ENCODE peak calls at places on chromosome 16, in seven cellular contexts. B, R, P, N, X, F and M are unnamed samples.

GRCh38 chr16:66933776-66934137 is 445 bp downstream of the CIAO2B start:
- DNase-seq in B (no peak), R (no peak), P (no peak), N (no peak), X (no peak), F (no peak), M (no peak)

GRCh38 chr16:66364117-66364958 is 2.2 kb upstream of the CDH5 start:
- DNase-seq in B (peak; percentile 57), R (no peak), P (no peak), N (peak; percentile 62), X (no peak), F (no peak), M (no peak)

GRCh38 chr16:12628526-12628925 is 175.2 kb downstream of the CPPED1 start:
- DNase-seq in B (no peak), R (no peak), P (no peak), N (no peak), X (peak; percentile 13), F (no peak), M (no peak)

GRCh38 chr16:20243731-20244281 is 83.5 kb downstream of the GP2 start:
- DNase-seq in B (no peak), R (no peak), P (no peak), N (no peak), X (no peak), F (no peak), M (peak; percentile 30)

GRCh38 chr16:79519448-79519847 is 81.1 kb downstream of the MAF start:
- DNase-seq in B (no peak), R (no peak), P (no peak), N (no peak), X (no peak), F (no peak), M (no peak)

GRCh38 chr16:54077412-54077821 is 209.2 kb downstream of the IRX3 start:
- DNase-seq in B (no peak), R (no peak), P (no peak), N (peak; percentile 76), X (peak; percentile 25), F (no peak), M (no peak)

GRCh38 chr16:11599579-11599978 is 12.9 kb upstream of the LITAF start:
- DNase-seq in B (no peak), R (no peak), P (no peak), N (no peak), X (no peak), F (no peak), M (no peak)

GRCh38 chr16:66265556-66266133 is 100.8 kb upstream of the CDH5 start:
- DNase-seq in B (no peak), R (no peak), P (no peak), N (no peak), X (no peak), F (no peak), M (no peak)

GRCh38 chr16:57867000-57867561 is 64.8 kb upstream of the KIFC3 start:
- DNase-seq in B (no peak), R (no peak), P (no peak), N (no peak), X (no peak), F (no peak), M (no peak)

GRCh38 chr16:15539197-15539596 is 103.8 kb downstream of the MARF1 start:
- DNase-seq in B (peak; percentile 55), R (no peak), P (peak; percentile 43), N (no peak), X (no peak), F (peak; percentile 61), M (peak; percentile 57)

GRCh38 chr16:15911198-15911597 is 22.8 kb upstream of the CEP20 start:
- DNase-seq in B (no peak), R (no peak), P (no peak), N (no peak), X (no peak), F (no peak), M (no peak)

GRCh38 chr16:11980167-11980844 is 3.8 kb downstream of the SNX29 start:
- DNase-seq in B (no peak), R (peak; percentile 85), P (no peak), N (no peak), X (no peak), F (no peak), M (no peak)

GRCh38 chr16:4373356-4373908 is 1.8 kb downstream of the VASN start:
- DNase-seq in B (no peak), R (no peak), P (no peak), N (peak; percentile 67), X (peak; percentile 57), F (no peak), M (no peak)

DNA sequence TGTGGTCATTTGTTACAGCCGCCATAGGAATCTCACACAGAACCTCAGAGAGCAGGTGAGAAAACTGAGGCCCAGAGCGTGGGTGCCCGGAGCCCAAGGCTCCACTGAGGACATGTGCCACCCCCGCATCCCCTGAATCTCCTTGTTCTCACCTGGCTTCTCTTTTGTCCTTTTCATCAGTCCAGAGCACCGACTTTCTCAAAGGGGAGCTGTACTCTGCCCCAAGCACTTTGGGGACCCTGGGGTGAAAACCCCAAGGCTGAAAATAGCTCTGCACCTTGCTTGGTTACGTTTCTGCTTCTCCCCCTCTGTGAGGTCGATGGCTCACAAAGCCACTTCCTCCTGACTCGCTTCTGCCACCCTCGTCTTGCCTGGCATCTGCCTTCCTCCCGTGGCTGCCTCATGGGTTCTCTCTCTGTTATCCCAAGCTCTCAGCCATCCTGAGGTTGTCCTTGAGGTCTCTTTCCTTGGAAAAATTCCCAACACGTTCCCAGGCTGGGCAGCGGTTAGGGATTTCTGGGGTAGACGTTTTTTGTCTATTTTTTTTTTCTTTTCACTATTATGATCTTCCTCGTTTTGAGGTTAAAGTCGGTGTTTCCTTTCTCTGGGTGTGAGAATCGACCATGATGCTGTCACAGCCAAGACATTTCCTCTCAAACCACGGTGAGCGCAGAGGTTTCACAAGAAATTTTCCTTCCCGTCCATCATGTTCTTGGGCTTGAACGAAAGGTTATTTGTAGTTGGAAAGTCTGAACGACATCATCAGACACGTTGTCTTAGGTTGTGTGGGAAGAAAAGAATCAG is 37.2 kb downstream of the IRF8 start:
- DNase-seq in B (no peak), R (peak; percentile 89), P (no peak), N (no peak), X (no peak), F (no peak), M (no peak)
- H3K9ac ChIP-seq in B (no peak overlapping the region), R (peak overlapping the region; percentile 73), P (no peak overlapping the region), N (no peak overlapping the region), X (no peak overlapping the region), F (no peak overlapping the region), M (no peak overlapping the region)

GRCh38 chr16:81040837-81041236 is 5.2 kb downstream of the ATMIN start:
- DNase-seq in B (peak; percentile 76), R (no peak), P (no peak), N (no peak), X (no peak), F (no peak), M (no peak)

GRCh38 chr16:81041696-81042095 is 6.1 kb downstream of the ATMIN start:
- DNase-seq in B (peak; percentile 5), R (no peak), P (no peak), N (no peak), X (no peak), F (no peak), M (no peak)

GRCh38 chr16:81035398-81035974 is at the start of gene ATMIN:
- DNase-seq in B (peak; percentile 98), R (peak; percentile 15), P (peak; percentile 92), N (peak; percentile 96), X (peak; percentile 96), F (peak; percentile 97), M (peak; percentile 80)

GRCh38 chr16:81035975-81036750 is 521 bp downstream of the ATMIN start:
- DNase-seq in B (peak; percentile 70), R (no peak), P (no peak), N (peak; percentile 69), X (peak; percentile 64), F (peak; percentile 72), M (no peak)

DNA sequence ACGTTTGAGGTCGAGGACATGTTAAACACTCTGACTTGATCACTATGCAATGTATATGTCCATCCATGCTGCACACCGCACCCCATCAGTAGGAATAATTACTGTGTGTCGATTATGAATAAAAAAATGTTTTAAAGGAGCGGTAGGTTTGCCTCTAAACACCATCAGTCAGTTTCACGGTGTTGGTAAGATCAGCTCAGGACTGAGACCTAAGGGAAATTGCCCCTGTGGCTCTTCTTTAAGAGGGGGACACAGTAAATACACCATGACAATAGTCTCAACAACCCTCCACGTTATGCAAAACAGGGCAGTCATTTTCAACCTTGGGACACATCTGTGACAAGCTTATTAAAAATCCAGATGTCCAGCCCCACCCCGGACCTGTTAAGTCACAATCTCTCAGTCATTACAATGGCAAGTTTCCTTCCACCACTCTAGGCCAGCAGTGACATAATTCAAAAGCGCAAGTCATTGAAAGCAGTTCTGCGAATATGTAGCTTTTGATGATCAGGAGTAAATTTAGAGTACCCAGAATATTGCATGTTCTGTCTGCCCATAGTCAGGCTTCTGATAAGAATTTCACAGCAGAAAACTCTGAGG is 1.2 kb downstream of the ATMIN start:
- DNase-seq in B (no peak), R (no peak), P (no peak), N (peak; percentile 66), X (peak; percentile 27), F (no peak), M (no peak)
- H3K9ac ChIP-seq in B (peak overlapping the region; percentile 77), R (peak overlapping the region; percentile 76), P (peak overlapping the region; percentile 63), N (peak overlapping the region; percentile 82), X (peak overlapping the region; percentile 91), F (peak overlapping the region; percentile 96), M (peak overlapping the region; percentile 92)

GRCh38 chr16:86567701-86568571 is 1.3 kb downstream of the FOXC2 start:
- DNase-seq in B (peak; percentile 82), R (no peak), P (no peak), N (peak; percentile 71), X (peak; percentile 75), F (no peak), M (no peak)

GRCh38 chr16:86571197-86571915 is 4.7 kb downstream of the FOXC2 start:
- DNase-seq in B (no peak), R (no peak), P (no peak), N (no peak), X (no peak), F (no peak), M (no peak)

GRCh38 chr16:86570542-86571196 is 4.0 kb downstream of the FOXC2 start:
- DNase-seq in B (no peak), R (no peak), P (no peak), N (no peak), X (peak; percentile 35), F (no peak), M (no peak)

GRCh38 chr16:86568677-86569623 is 2.3 kb downstream of the FOXC2 start:
- DNase-seq in B (no peak), R (no peak), P (no peak), N (no peak), X (peak; percentile 49), F (no peak), M (no peak)

GRCh38 chr16:86569843-86570447 is 3.3 kb downstream of the FOXC2 start:
- DNase-seq in B (no peak), R (no peak), P (no peak), N (no peak), X (peak; percentile 31), F (no peak), M (no peak)
- H3K9ac ChIP-seq in B (no peak overlapping the region), R (no peak overlapping the region), P (no peak overlapping the region), N (peak overlapping the region; percentile 88), X (peak overlapping the region; percentile 87), F (no peak overlapping the region), M (no peak overlapping the region)

DNA sequence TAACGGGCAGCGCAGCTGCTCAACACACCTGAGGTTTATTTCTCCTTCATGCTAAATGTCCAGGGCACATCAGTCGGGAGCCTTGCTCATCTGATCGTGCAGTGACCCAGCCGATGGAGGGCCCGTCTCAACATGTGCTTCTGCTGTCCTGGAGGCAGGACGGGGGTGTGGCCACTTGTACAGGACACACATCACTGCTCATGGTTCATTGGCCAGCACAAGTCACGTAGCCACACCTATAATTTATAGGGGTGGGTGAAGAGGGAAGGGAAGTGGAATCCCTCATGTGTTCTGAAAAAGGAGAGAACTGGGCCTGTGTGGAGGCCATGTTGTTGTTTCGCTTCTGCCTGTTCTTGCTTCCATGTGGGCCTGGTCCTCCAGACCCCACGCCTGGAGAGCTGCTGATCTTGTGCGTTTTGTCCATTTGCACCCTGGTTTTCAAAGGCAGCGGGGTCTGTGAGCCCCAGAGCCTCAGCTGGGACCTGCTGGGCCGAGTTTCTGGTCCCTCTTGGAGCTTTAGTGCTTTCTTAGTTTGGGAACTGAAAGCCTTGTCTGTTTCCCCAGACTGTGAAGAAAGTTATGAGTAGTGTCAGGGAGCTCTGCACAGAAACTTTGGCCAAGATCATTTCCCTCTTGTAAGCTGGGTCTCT is 60.5 kb downstream of the CMIP start:
- DNase-seq in B (no peak), R (peak; percentile 72), P (peak; percentile 44), N (no peak), X (no peak), F (peak; percentile 96), M (no peak)
- H3K9ac ChIP-seq in B (no peak overlapping the region), R (peak overlapping the region; percentile 71), P (peak overlapping the region; percentile 9), N (no peak overlapping the region), X (no peak overlapping the region), F (peak overlapping the region; percentile 95), M (no peak overlapping the region)